ENCODE peak calls at places on chromosome 11, in seven cellular contexts. One of them, this sample, is unnamed.

GRCh38 chr11:2093575-2094353 is 45.4 kb downstream of the IGF2 start:
- DNase-seq in BJ: no peak
- DNase-seq in iris pigment epithelial cell: no peak
- DNase-seq in stimulated activated CD4-positive, alpha-beta T cell treated with anti-CD3 and anti-CD28 coated beads, Interleukin-2, amount 100 ng/mL, for 4 hours: no peak
- DNase-seq in stromal cell of bone marrow: peak; percentile 41
- DNase-seq in AG04449: no peak
- DNase-seq in NCI-H1417: no peak
- DNase-seq in this sample: no peak

GRCh38 chr11:107561688-107562087 is 3.8 kb downstream of the ALKBH8 start:
- DNase-seq in BJ: peak; percentile 65
- DNase-seq in iris pigment epithelial cell: peak; percentile 86
- DNase-seq in stimulated activated CD4-positive, alpha-beta T cell treated with anti-CD3 and anti-CD28 coated beads, Interleukin-2, amount 100 ng/mL, for 4 hours: no peak
- DNase-seq in stromal cell of bone marrow: peak; percentile 43
- DNase-seq in AG04449: no peak
- DNase-seq in NCI-H1417: no peak
- DNase-seq in this sample: no peak

GRCh38 chr11:79506734-79507344 is 66.0 kb upstream of the TENM4 start:
- DNase-seq in BJ: no peak
- DNase-seq in iris pigment epithelial cell: no peak
- DNase-seq in stimulated activated CD4-positive, alpha-beta T cell treated with anti-CD3 and anti-CD28 coated beads, Interleukin-2, amount 100 ng/mL, for 4 hours: no peak
- DNase-seq in stromal cell of bone marrow: no peak
- DNase-seq in AG04449: no peak
- DNase-seq in NCI-H1417: no peak
- DNase-seq in this sample: no peak

GRCh38 chr11:31956310-31956709 is 134.6 kb upstream of the RCN1 start:
- DNase-seq in BJ: no peak
- DNase-seq in iris pigment epithelial cell: peak; percentile 25
- DNase-seq in stimulated activated CD4-positive, alpha-beta T cell treated with anti-CD3 and anti-CD28 coated beads, Interleukin-2, amount 100 ng/mL, for 4 hours: no peak
- DNase-seq in stromal cell of bone marrow: no peak
- DNase-seq in AG04449: no peak
- DNase-seq in NCI-H1417: no peak
- DNase-seq in this sample: no peak

GRCh38 chr11:123382555-123383074 is 47.5 kb upstream of the GRAMD1B start:
- DNase-seq in BJ: no peak
- DNase-seq in iris pigment epithelial cell: no peak
- DNase-seq in stimulated activated CD4-positive, alpha-beta T cell treated with anti-CD3 and anti-CD28 coated beads, Interleukin-2, amount 100 ng/mL, for 4 hours: no peak
- DNase-seq in stromal cell of bone marrow: no peak
- DNase-seq in AG04449: no peak
- DNase-seq in NCI-H1417: no peak
- DNase-seq in this sample: no peak

GRCh38 chr11:72144807-72145565 is 9.5 kb downstream of the FOLR3 start:
- DNase-seq in BJ: peak; percentile 88
- DNase-seq in iris pigment epithelial cell: peak; percentile 90
- DNase-seq in stimulated activated CD4-positive, alpha-beta T cell treated with anti-CD3 and anti-CD28 coated beads, Interleukin-2, amount 100 ng/mL, for 4 hours: no peak
- DNase-seq in stromal cell of bone marrow: peak; percentile 16
- DNase-seq in AG04449: peak; percentile 85
- DNase-seq in NCI-H1417: no peak
- DNase-seq in this sample: peak; percentile 76

GRCh38 chr11:61683961-61684869 is 4.0 kb downstream of the DAGLA start:
- DNase-seq in BJ: no peak
- DNase-seq in iris pigment epithelial cell: peak; percentile 57
- DNase-seq in stimulated activated CD4-positive, alpha-beta T cell treated with anti-CD3 and anti-CD28 coated beads, Interleukin-2, amount 100 ng/mL, for 4 hours: peak; percentile 46
- DNase-seq in stromal cell of bone marrow: no peak
- DNase-seq in AG04449: no peak
- DNase-seq in NCI-H1417: peak; percentile 32
- DNase-seq in this sample: no peak

GRCh38 chr11:96259053-96259837 is 83.8 kb downstream of the MAML2 start:
- DNase-seq in BJ: no peak
- DNase-seq in iris pigment epithelial cell: peak; percentile 73
- DNase-seq in stimulated activated CD4-positive, alpha-beta T cell treated with anti-CD3 and anti-CD28 coated beads, Interleukin-2, amount 100 ng/mL, for 4 hours: no peak
- DNase-seq in stromal cell of bone marrow: no peak
- DNase-seq in AG04449: no peak
- DNase-seq in NCI-H1417: peak; percentile 6
- DNase-seq in this sample: no peak

GRCh38 chr11:65637794-65638317 is at the start of gene SIPA1:
- DNase-seq in BJ: peak; percentile 60
- DNase-seq in iris pigment epithelial cell: peak; percentile 90
- DNase-seq in stimulated activated CD4-positive, alpha-beta T cell treated with anti-CD3 and anti-CD28 coated beads, Interleukin-2, amount 100 ng/mL, for 4 hours: peak; percentile 60
- DNase-seq in stromal cell of bone marrow: peak; percentile 65
- DNase-seq in AG04449: no peak
- DNase-seq in NCI-H1417: peak; percentile 23
- DNase-seq in this sample: peak; percentile 82

GRCh38 chr11:11027271-11027670 is 169.4 kb upstream of the ZBED5 start:
- DNase-seq in BJ: peak; percentile 46
- DNase-seq in iris pigment epithelial cell: peak; percentile 82
- DNase-seq in stimulated activated CD4-positive, alpha-beta T cell treated with anti-CD3 and anti-CD28 coated beads, Interleukin-2, amount 100 ng/mL, for 4 hours: no peak
- DNase-seq in stromal cell of bone marrow: peak; percentile 77
- DNase-seq in AG04449: peak; percentile 59
- DNase-seq in NCI-H1417: no peak
- DNase-seq in this sample: no peak

GRCh38 chr11:35142481-35143207 is 3.7 kb downstream of the CD44 start:
- DNase-seq in BJ: peak; percentile 66
- DNase-seq in iris pigment epithelial cell: peak; percentile 49
- DNase-seq in stimulated activated CD4-positive, alpha-beta T cell treated with anti-CD3 and anti-CD28 coated beads, Interleukin-2, amount 100 ng/mL, for 4 hours: peak; percentile 64
- DNase-seq in stromal cell of bone marrow: no peak
- DNase-seq in AG04449: no peak
- DNase-seq in NCI-H1417: peak; percentile 22
- DNase-seq in this sample: no peak

GRCh38 chr11:27213232-27213660 is 149.8 kb downstream of the CCDC34 start:
- DNase-seq in BJ: peak; percentile 95
- DNase-seq in iris pigment epithelial cell: peak; percentile 89
- DNase-seq in stimulated activated CD4-positive, alpha-beta T cell treated with anti-CD3 and anti-CD28 coated beads, Interleukin-2, amount 100 ng/mL, for 4 hours: no peak
- DNase-seq in stromal cell of bone marrow: peak; percentile 88
- DNase-seq in AG04449: peak; percentile 80
- DNase-seq in NCI-H1417: peak; percentile 46
- DNase-seq in this sample: peak; percentile 79

GRCh38 chr11:105000797-105001196 is 22.2 kb downstream of the CASP5 start:
- DNase-seq in BJ: no peak
- DNase-seq in iris pigment epithelial cell: no peak
- DNase-seq in stimulated activated CD4-positive, alpha-beta T cell treated with anti-CD3 and anti-CD28 coated beads, Interleukin-2, amount 100 ng/mL, for 4 hours: peak; percentile 33
- DNase-seq in stromal cell of bone marrow: no peak
- DNase-seq in AG04449: no peak
- DNase-seq in NCI-H1417: no peak
- DNase-seq in this sample: no peak

GRCh38 chr11:45872513-45873356 is 12.7 kb upstream of the MAPK8IP1 start:
- DNase-seq in BJ: peak; percentile 84
- DNase-seq in iris pigment epithelial cell: peak; percentile 83
- DNase-seq in stimulated activated CD4-positive, alpha-beta T cell treated with anti-CD3 and anti-CD28 coated beads, Interleukin-2, amount 100 ng/mL, for 4 hours: no peak
- DNase-seq in stromal cell of bone marrow: peak; percentile 37
- DNase-seq in AG04449: peak; percentile 72
- DNase-seq in NCI-H1417: peak; percentile 50
- DNase-seq in this sample: peak; percentile 61

GRCh38 chr11:46555269-46556054 is 38.4 kb downstream of the AMBRA1 start:
- DNase-seq in BJ: no peak
- DNase-seq in iris pigment epithelial cell: peak; percentile 57
- DNase-seq in stimulated activated CD4-positive, alpha-beta T cell treated with anti-CD3 and anti-CD28 coated beads, Interleukin-2, amount 100 ng/mL, for 4 hours: no peak
- DNase-seq in stromal cell of bone marrow: peak; percentile 69
- DNase-seq in AG04449: no peak
- DNase-seq in NCI-H1417: no peak
- DNase-seq in this sample: no peak

GRCh38 chr11:57527056-57527631 is 3.4 kb downstream of the TIMM10 start:
- DNase-seq in BJ: no peak
- DNase-seq in iris pigment epithelial cell: peak; percentile 52
- DNase-seq in stimulated activated CD4-positive, alpha-beta T cell treated with anti-CD3 and anti-CD28 coated beads, Interleukin-2, amount 100 ng/mL, for 4 hours: peak; percentile 65
- DNase-seq in stromal cell of bone marrow: peak; percentile 30
- DNase-seq in AG04449: no peak
- DNase-seq in NCI-H1417: peak; percentile 68
- DNase-seq in this sample: no peak

GRCh38 chr11:58562375-58562800 is 13.3 kb downstream of the LPXN start:
- DNase-seq in BJ: no peak
- DNase-seq in iris pigment epithelial cell: no peak
- DNase-seq in stimulated activated CD4-positive, alpha-beta T cell treated with anti-CD3 and anti-CD28 coated beads, Interleukin-2, amount 100 ng/mL, for 4 hours: no peak
- DNase-seq in stromal cell of bone marrow: no peak
- DNase-seq in AG04449: no peak
- DNase-seq in NCI-H1417: no peak
- DNase-seq in this sample: no peak

GRCh38 chr11:73520358-73521061 is 77.4 kb downstream of the FAM168A start:
- DNase-seq in BJ: no peak
- DNase-seq in iris pigment epithelial cell: peak; percentile 21
- DNase-seq in stimulated activated CD4-positive, alpha-beta T cell treated with anti-CD3 and anti-CD28 coated beads, Interleukin-2, amount 100 ng/mL, for 4 hours: no peak
- DNase-seq in stromal cell of bone marrow: no peak
- DNase-seq in AG04449: no peak
- DNase-seq in NCI-H1417: no peak
- DNase-seq in this sample: no peak

GRCh38 chr11:47399860-47400812 is 8.3 kb upstream of the SLC39A13 start:
- DNase-seq in BJ: no peak
- DNase-seq in iris pigment epithelial cell: no peak
- DNase-seq in stimulated activated CD4-positive, alpha-beta T cell treated with anti-CD3 and anti-CD28 coated beads, Interleukin-2, amount 100 ng/mL, for 4 hours: no peak
- DNase-seq in stromal cell of bone marrow: no peak
- DNase-seq in AG04449: no peak
- DNase-seq in NCI-H1417: no peak
- DNase-seq in this sample: no peak

GRCh38 chr11:69911310-69912160 is 92.3 kb upstream of the FGF3 start:
- DNase-seq in BJ: no peak
- DNase-seq in iris pigment epithelial cell: no peak
- DNase-seq in stimulated activated CD4-positive, alpha-beta T cell treated with anti-CD3 and anti-CD28 coated beads, Interleukin-2, amount 100 ng/mL, for 4 hours: no peak
- DNase-seq in stromal cell of bone marrow: no peak
- DNase-seq in AG04449: no peak
- DNase-seq in NCI-H1417: no peak
- DNase-seq in this sample: no peak

GRCh38 chr11:44383246-44383645 is 73.3 kb upstream of the ALX4 start:
- DNase-seq in BJ: no peak
- DNase-seq in iris pigment epithelial cell: no peak
- DNase-seq in stimulated activated CD4-positive, alpha-beta T cell treated with anti-CD3 and anti-CD28 coated beads, Interleukin-2, amount 100 ng/mL, for 4 hours: no peak
- DNase-seq in stromal cell of bone marrow: no peak
- DNase-seq in AG04449: no peak
- DNase-seq in NCI-H1417: no peak
- DNase-seq in this sample: no peak